ENCODE peak calls at places on chromosome 13, in six cellular contexts. One of them, this sample, is unnamed.
A peak's percentile ranks its signal among the peaks of the same experiment; 100 is the strongest.

GRCh38 chr13:21060827-21061076 is 634 bp downstream of the LATS2 start:
- DNase-seq in breast epithelium: no peak
- DNase-seq in upper lobe of left lung: peak; percentile 93
- DNase-seq in stomach: peak; percentile 29
- DNase-seq in spleen: no peak
- DNase-seq in HepG2: no peak
- DNase-seq in this sample: no peak

GRCh38 chr13:21674271-21675009 is 3.6 kb downstream of the FGF9 start:
- DNase-seq in spleen: peak; percentile 81
- DNase-seq in stomach: no peak
- DNase-seq in breast epithelium: no peak
- DNase-seq in HepG2: no peak
- DNase-seq in upper lobe of left lung: peak; percentile 89
- DNase-seq in this sample: peak; percentile 23

GRCh38 chr13:101209206-101209893 is 207.0 kb downstream of the NALCN start:
- DNase-seq in stomach: no peak
- DNase-seq in HepG2: no peak
- DNase-seq in breast epithelium: no peak
- DNase-seq in spleen: no peak
- DNase-seq in upper lobe of left lung: no peak
- DNase-seq in this sample: no peak

GRCh38 chr13:45658586-45659235 is 43.2 kb upstream of the ERICH6B start:
- DNase-seq in spleen: no peak
- DNase-seq in HepG2: no peak
- DNase-seq in breast epithelium: no peak
- DNase-seq in stomach: no peak
- DNase-seq in upper lobe of left lung: no peak
- DNase-seq in this sample: no peak

GRCh38 chr13:92460479-92460878 is 766.1 kb upstream of the GPC6 start:
- DNase-seq in stomach: no peak
- DNase-seq in breast epithelium: no peak
- DNase-seq in HepG2: no peak
- DNase-seq in spleen: no peak
- DNase-seq in upper lobe of left lung: no peak
- DNase-seq in this sample: no peak

GRCh38 chr13:44108345-44108858 is 228.7 kb downstream of the LACC1 start:
- DNase-seq in breast epithelium: peak; percentile 46
- DNase-seq in HepG2: peak; percentile 57
- DNase-seq in spleen: no peak
- DNase-seq in upper lobe of left lung: no peak
- DNase-seq in stomach: peak; percentile 72
- DNase-seq in this sample: peak; percentile 84

GRCh38 chr13:78875792-78876580 is 217.0 kb upstream of the OBI1 start:
- DNase-seq in stomach: no peak
- DNase-seq in HepG2: no peak
- DNase-seq in upper lobe of left lung: peak; percentile 59
- DNase-seq in breast epithelium: no peak
- DNase-seq in spleen: no peak
- DNase-seq in this sample: no peak

GRCh38 chr13:77981191-77981925 is 62.7 kb upstream of the EDNRB start:
- DNase-seq in stomach: no peak
- DNase-seq in upper lobe of left lung: no peak
- DNase-seq in breast epithelium: no peak
- DNase-seq in HepG2: no peak
- DNase-seq in spleen: no peak
- DNase-seq in this sample: no peak

GRCh38 chr13:43629691-43630480 is 156.9 kb downstream of the ENOX1 start:
- DNase-seq in upper lobe of left lung: no peak
- DNase-seq in breast epithelium: no peak
- DNase-seq in HepG2: no peak
- DNase-seq in spleen: no peak
- DNase-seq in stomach: no peak
- DNase-seq in this sample: no peak

GRCh38 chr13:46103037-46103436 is 1.8 kb downstream of the CPB2 start:
- DNase-seq in upper lobe of left lung: no peak
- DNase-seq in HepG2: no peak
- DNase-seq in breast epithelium: no peak
- DNase-seq in spleen: no peak
- DNase-seq in stomach: no peak
- DNase-seq in this sample: no peak

GRCh38 chr13:112740502-112741131 is 50.8 kb downstream of the ATP11A start:
- DNase-seq in breast epithelium: peak; percentile 39
- DNase-seq in spleen: peak; percentile 73
- DNase-seq in upper lobe of left lung: no peak
- DNase-seq in HepG2: no peak
- DNase-seq in stomach: peak; percentile 45
- DNase-seq in this sample: peak; percentile 50

GRCh38 chr13:71039440-71039839 is 827.6 kb downstream of the DACH1 start:
- DNase-seq in upper lobe of left lung: no peak
- DNase-seq in spleen: no peak
- DNase-seq in breast epithelium: no peak
- DNase-seq in HepG2: no peak
- DNase-seq in stomach: no peak
- DNase-seq in this sample: no peak

GRCh38 chr13:93227906-93228801 is 1.5 kb downstream of the GPC6 start:
- DNase-seq in spleen: no peak
- DNase-seq in breast epithelium: no peak
- DNase-seq in stomach: peak; percentile 28
- DNase-seq in HepG2: peak; percentile 80
- DNase-seq in upper lobe of left lung: peak; percentile 87
- DNase-seq in this sample: peak; percentile 32

GRCh38 chr13:88919970-88920628 is 1248.9 kb downstream of the SLITRK5 start:
- DNase-seq in HepG2: no peak
- DNase-seq in upper lobe of left lung: no peak
- DNase-seq in spleen: no peak
- DNase-seq in stomach: no peak
- DNase-seq in breast epithelium: no peak
- DNase-seq in this sample: no peak

GRCh38 chr13:51585234-51585672 is 991 bp downstream of the WDFY2 start:
- DNase-seq in spleen: no peak
- DNase-seq in HepG2: no peak
- DNase-seq in stomach: no peak
- DNase-seq in upper lobe of left lung: no peak
- DNase-seq in breast epithelium: no peak
- DNase-seq in this sample: no peak

GRCh38 chr13:45521292-45521691 is 56.6 kb downstream of the COG3 start:
- DNase-seq in breast epithelium: no peak
- DNase-seq in upper lobe of left lung: no peak
- DNase-seq in HepG2: no peak
- DNase-seq in spleen: no peak
- DNase-seq in stomach: no peak
- DNase-seq in this sample: no peak

GRCh38 chr13:27147530-27148170 is 24.0 kb downstream of the USP12 start:
- DNase-seq in spleen: no peak
- DNase-seq in breast epithelium: no peak
- DNase-seq in upper lobe of left lung: no peak
- DNase-seq in HepG2: no peak
- DNase-seq in stomach: no peak
- DNase-seq in this sample: no peak

DNA sequence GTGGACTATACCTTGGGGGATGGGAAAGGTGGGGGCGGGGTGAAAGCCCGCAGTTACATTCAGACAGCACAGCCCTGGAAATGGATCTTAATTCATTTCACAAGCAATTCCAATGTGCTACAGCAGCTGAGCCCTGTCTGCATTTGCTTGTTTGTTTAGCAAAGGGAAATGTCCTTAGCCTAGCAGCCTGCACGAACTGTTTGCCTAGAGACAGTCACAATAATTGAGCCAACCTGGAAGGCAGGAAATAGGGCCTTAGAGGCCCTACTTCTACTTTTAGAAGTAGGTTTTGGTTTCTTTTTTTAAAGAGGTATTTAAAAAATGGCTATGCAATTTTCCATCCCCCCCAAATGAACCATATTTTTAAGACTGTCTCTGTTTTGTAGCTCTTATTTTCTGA is 177.2 kb upstream of the KL start:
- DNase-seq in HepG2: peak; percentile 24
- DNase-seq in stomach: peak; percentile 43
- DNase-seq in spleen: no peak
- DNase-seq in upper lobe of left lung: no peak
- DNase-seq in breast epithelium: peak; percentile 18
- DNase-seq in this sample: no peak
- TF ChIP-seq POLR2AphosphoS5 in HepG2: no peak
- TF ChIP-seq POLR2AphosphoS5 in stomach: peak; percentile 36
- TF ChIP-seq POLR2AphosphoS5 in spleen: no peak
- TF ChIP-seq POLR2AphosphoS5 in upper lobe of left lung: no peak
- TF ChIP-seq POLR2AphosphoS5 in breast epithelium: no peak
- TF ChIP-seq POLR2AphosphoS5 in this sample: no peak

GRCh38 chr13:29516012-29516411 is 79.5 kb downstream of the SLC7A1 start:
- DNase-seq in spleen: no peak
- DNase-seq in upper lobe of left lung: no peak
- DNase-seq in HepG2: no peak
- DNase-seq in stomach: no peak
- DNase-seq in breast epithelium: no peak
- DNase-seq in this sample: no peak

GRCh38 chr13:29513002-29513980 is 82.2 kb downstream of the SLC7A1 start:
- DNase-seq in breast epithelium: no peak
- DNase-seq in stomach: no peak
- DNase-seq in spleen: peak; percentile 68
- DNase-seq in HepG2: no peak
- DNase-seq in upper lobe of left lung: no peak
- DNase-seq in this sample: no peak

GRCh38 chr13:29514720-29515310 is 80.7 kb downstream of the SLC7A1 start:
- DNase-seq in stomach: no peak
- DNase-seq in breast epithelium: no peak
- DNase-seq in spleen: peak; percentile 55
- DNase-seq in HepG2: no peak
- DNase-seq in upper lobe of left lung: no peak
- DNase-seq in this sample: no peak

GRCh38 chr13:29515372-29515771 is 80.1 kb downstream of the SLC7A1 start:
- DNase-seq in breast epithelium: no peak
- DNase-seq in spleen: no peak
- DNase-seq in HepG2: no peak
- DNase-seq in upper lobe of left lung: no peak
- DNase-seq in stomach: no peak
- DNase-seq in this sample: no peak

GRCh38 chr13:29513981-29514719 is 81.3 kb downstream of the SLC7A1 start:
- DNase-seq in spleen: peak; percentile 79
- DNase-seq in breast epithelium: no peak
- DNase-seq in HepG2: no peak
- DNase-seq in upper lobe of left lung: no peak
- DNase-seq in stomach: no peak
- DNase-seq in this sample: no peak
- H3K27ac ChIP-seq in spleen: no peak overlapping the region
- H3K27ac ChIP-seq in breast epithelium: no peak overlapping the region
- H3K27ac ChIP-seq in HepG2: no peak overlapping the region
- H3K27ac ChIP-seq in upper lobe of left lung: no peak overlapping the region
- H3K27ac ChIP-seq in stomach: no peak overlapping the region
- H3K27ac ChIP-seq in this sample: no peak overlapping the region

GRCh38 chr13:49995535-49996165 is 1.2 kb upstream of the TRIM13 start:
- DNase-seq in upper lobe of left lung: no peak
- DNase-seq in breast epithelium: no peak
- DNase-seq in spleen: no peak
- DNase-seq in HepG2: no peak
- DNase-seq in stomach: no peak
- DNase-seq in this sample: no peak

GRCh38 chr13:49997935-49998334 is 1.1 kb downstream of the TRIM13 start:
- DNase-seq in stomach: no peak
- DNase-seq in spleen: no peak
- DNase-seq in HepG2: no peak
- DNase-seq in breast epithelium: no peak
- DNase-seq in upper lobe of left lung: no peak
- DNase-seq in this sample: no peak

GRCh38 chr13:49996951-49997895 is at the start of gene TRIM13:
- DNase-seq in spleen: peak; percentile 96
- DNase-seq in upper lobe of left lung: peak; percentile 94
- DNase-seq in HepG2: peak; percentile 79
- DNase-seq in breast epithelium: peak; percentile 82
- DNase-seq in stomach: peak; percentile 91
- DNase-seq in this sample: peak; percentile 92

GRCh38 chr13:49998714-49999624 is 2.1 kb downstream of the TRIM13 start:
- DNase-seq in upper lobe of left lung: no peak
- DNase-seq in spleen: no peak
- DNase-seq in stomach: no peak
- DNase-seq in breast epithelium: no peak
- DNase-seq in HepG2: no peak
- DNase-seq in this sample: no peak

DNA sequence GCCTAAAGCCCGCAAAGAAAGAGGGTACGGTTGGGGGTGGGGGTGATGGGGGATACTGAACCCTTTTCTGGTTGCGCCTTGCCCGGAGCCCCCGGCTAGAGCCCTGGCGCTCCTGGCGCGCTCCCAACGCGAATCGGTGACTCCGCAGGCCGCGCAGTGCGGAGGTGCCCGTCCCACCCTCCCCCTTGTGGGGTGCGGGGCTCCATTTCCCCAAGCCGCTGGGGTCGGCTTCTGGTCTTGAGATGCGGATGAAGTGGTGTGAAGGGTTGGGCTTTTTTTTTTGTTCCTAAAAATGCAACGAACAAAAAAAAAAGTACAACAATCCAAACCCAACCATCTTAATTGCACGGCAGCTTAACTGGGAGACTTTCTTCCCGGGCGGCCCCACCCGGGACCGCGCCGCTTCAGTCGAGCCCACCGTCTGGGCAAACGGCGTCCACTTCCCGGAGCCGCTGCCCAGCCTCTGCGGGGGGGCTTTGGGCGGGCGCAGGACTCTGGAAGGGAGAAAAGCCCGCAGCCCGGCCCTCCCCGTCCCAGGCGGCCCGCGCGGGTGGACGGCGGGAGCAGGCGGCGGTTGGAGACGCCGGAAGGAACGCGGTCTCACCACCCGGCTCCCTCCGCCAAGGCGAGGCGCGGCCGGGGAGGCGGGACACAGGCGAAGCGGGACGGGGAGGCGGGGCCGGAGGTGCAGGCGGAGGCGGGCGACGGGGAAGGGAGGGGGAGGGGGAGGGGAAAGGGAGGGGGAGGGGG is 501 bp upstream of the TRIM13 start:
- DNase-seq in spleen: peak; percentile 98
- DNase-seq in breast epithelium: peak; percentile 86
- DNase-seq in HepG2: peak; percentile 56
- DNase-seq in upper lobe of left lung: peak; percentile 98
- DNase-seq in stomach: peak; percentile 95
- DNase-seq in this sample: peak; percentile 95
- TF ChIP-seq POLR2AphosphoS5 in spleen: peak; percentile 90
- TF ChIP-seq POLR2AphosphoS5 in breast epithelium: peak; percentile 63
- TF ChIP-seq POLR2AphosphoS5 in HepG2: peak; percentile 29
- TF ChIP-seq POLR2AphosphoS5 in upper lobe of left lung: peak; percentile 87
- TF ChIP-seq POLR2AphosphoS5 in stomach: peak; percentile 90
- TF ChIP-seq POLR2AphosphoS5 in this sample: peak; percentile 97

GRCh38 chr13:98567140-98567539 is 9.8 kb downstream of the STK24 start:
- DNase-seq in HepG2: no peak
- DNase-seq in spleen: no peak
- DNase-seq in stomach: no peak
- DNase-seq in upper lobe of left lung: no peak
- DNase-seq in breast epithelium: no peak
- DNase-seq in this sample: no peak

GRCh38 chr13:98575876-98576214 is 1.1 kb downstream of the STK24 start:
- DNase-seq in stomach: no peak
- DNase-seq in upper lobe of left lung: no peak
- DNase-seq in HepG2: no peak
- DNase-seq in spleen: no peak
- DNase-seq in breast epithelium: no peak
- DNase-seq in this sample: no peak

GRCh38 chr13:98571955-98572662 is 4.8 kb downstream of the STK24 start:
- DNase-seq in HepG2: peak; percentile 39
- DNase-seq in breast epithelium: no peak
- DNase-seq in upper lobe of left lung: no peak
- DNase-seq in stomach: no peak
- DNase-seq in spleen: peak; percentile 76
- DNase-seq in this sample: peak; percentile 73

GRCh38 chr13:98575009-98575866 is 1.7 kb downstream of the STK24 start:
- DNase-seq in spleen: no peak
- DNase-seq in upper lobe of left lung: no peak
- DNase-seq in stomach: no peak
- DNase-seq in breast epithelium: no peak
- DNase-seq in HepG2: no peak
- DNase-seq in this sample: no peak

GRCh38 chr13:98570929-98571372 is 6.0 kb downstream of the STK24 start:
- DNase-seq in HepG2: peak; percentile 77
- DNase-seq in stomach: peak; percentile 43
- DNase-seq in spleen: no peak
- DNase-seq in upper lobe of left lung: no peak
- DNase-seq in breast epithelium: no peak
- DNase-seq in this sample: peak; percentile 61
- H3K27ac ChIP-seq in HepG2: peak overlapping the region; percentile 74
- H3K27ac ChIP-seq in stomach: peak overlapping the region; percentile 65
- H3K27ac ChIP-seq in spleen: peak overlapping the region; percentile 73
- H3K27ac ChIP-seq in upper lobe of left lung: peak overlapping the region; percentile 80
- H3K27ac ChIP-seq in breast epithelium: peak overlapping the region; percentile 91
- H3K27ac ChIP-seq in this sample: peak overlapping the region; percentile 99